ENCODE peak calls at places on chromosomes 13 and 19, in eight cellular contexts. H, P, M, Y, F, E, W and X are unnamed samples.

GRCh38 chr13:63024458-63024857 is 1608.8 kb upstream of the PCDH20 start:
- DNase-seq in W (no peak), M (no peak), P (no peak), E (no peak), H (no peak), F (no peak), Y (no peak), X (no peak)

GRCh38 chr13:31044658-31045620 is 112.5 kb downstream of the TEX26 start:
- DNase-seq in P (no peak), H (peak), E (no peak), F (no peak), W (no peak), Y (no peak), M (no peak), X (no peak)

GRCh38 chr13:113656015-113656588 is 1.9 kb downstream of the ATP4B start:
- DNase-seq in F (no peak), Y (no peak), P (peak), H (peak), E (no peak), M (no peak), W (peak), X (no peak)

GRCh38 chr13:113088691-113089020 is 16.9 kb upstream of the F7 start:
- DNase-seq in M (no peak), P (no peak), H (no peak), W (peak), F (no peak), Y (no peak), E (no peak), X (no peak)

GRCh38 chr19:32246032-32246431 is 99.4 kb upstream of the ZNF507 start:
- DNase-seq in W (no peak), E (no peak), F (no peak), Y (no peak), H (no peak), M (no peak), P (no peak), X (no peak)

GRCh38 chr13:48831248-48831647 is 144.5 kb upstream of the FNDC3A start:
- DNase-seq in P (no peak), F (no peak), M (no peak), Y (no peak), E (no peak), W (no peak), H (no peak), X (no peak)

GRCh38 chr13:98108330-98108729 is 34.6 kb upstream of the FARP1 start:
- DNase-seq in W (no peak), M (no peak), E (no peak), P (no peak), H (no peak), Y (no peak), F (no peak), X (no peak)

GRCh38 chr13:28204043-28204442 is 65.7 kb downstream of the PAN3 start:
- DNase-seq in W (no peak), H (no peak), E (no peak), Y (no peak), M (no peak), P (no peak), F (no peak), X (no peak)

GRCh38 chr13:94712812-94713555 is 639 bp upstream of the SOX21 start:
- DNase-seq in Y (peak), M (peak), W (no peak), H (no peak), E (no peak), F (peak), P (peak), X (no peak)

GRCh38 chr19:583198-583967 is 6.3 kb upstream of the HCN2 start:
- DNase-seq in M (no peak), F (no peak), W (no peak), H (no peak), E (no peak), Y (no peak), P (peak), X (no peak)

GRCh38 chr13:21637296-21637695 is 33.3 kb upstream of the MICU2 start:
- DNase-seq in H (no peak), W (no peak), Y (no peak), M (no peak), P (no peak), E (no peak), F (no peak), X (no peak)

GRCh38 chr19:45477216-45477615 is 9.4 kb downstream of the FOSB start:
- DNase-seq in M (no peak), Y (no peak), W (no peak), E (no peak), P (peak), H (no peak), F (no peak), X (no peak)

GRCh38 chr19:21580818-21581217 is 75.4 kb downstream of the ZNF429 start:
- DNase-seq in H (no peak), W (no peak), F (no peak), M (no peak), P (no peak), E (no peak), Y (no peak), X (no peak)

GRCh38 chr13:27172495-27172842 is 858 bp upstream of the USP12 start:
- DNase-seq in H (no peak), Y (no peak), P (no peak), M (no peak), F (no peak), E (no peak), W (no peak), X (no peak)

GRCh38 chr19:34806976-34807860 is 34.2 kb upstream of the ZNF599 start:
- DNase-seq in F (no peak), E (no peak), H (no peak), W (no peak), M (no peak), Y (no peak), P (no peak), X (no peak)

GRCh38 chr13:101144808-101145419 is 271.4 kb downstream of the NALCN start:
- DNase-seq in Y (peak), H (no peak), F (peak), E (peak), W (no peak), P (no peak), M (peak), X (no peak)

GRCh38 chr19:6866646-6867255 is 20.6 kb upstream of the ADGRE1 start:
- DNase-seq in Y (no peak), P (no peak), M (no peak), W (no peak), F (no peak), H (no peak), E (no peak), X (no peak)

GRCh38 chr13:45092668-45093067 is 27.6 kb upstream of the GTF2F2 start:
- DNase-seq in E (no peak), H (no peak), Y (no peak), P (no peak), M (no peak), W (no peak), F (peak), X (no peak)

GRCh38 chr19:1852294-1852646 is 4.0 kb upstream of the REXO1 start:
- DNase-seq in M (no peak), P (no peak), Y (peak), F (no peak), H (no peak), W (no peak), E (no peak), X (no peak)

GRCh38 chr19:1849999-1850398 is 1.7 kb upstream of the REXO1 start:
- DNase-seq in W (no peak), Y (no peak), P (no peak), M (no peak), H (no peak), E (no peak), F (no peak), X (no peak)

GRCh38 chr19:1852729-1853128 is 4.4 kb upstream of the REXO1 start:
- DNase-seq in Y (peak), F (no peak), E (no peak), W (no peak), P (no peak), H (no peak), M (no peak), X (no peak)

GRCh38 chr19:1851581-1852293 is 3.5 kb upstream of the REXO1 start:
- DNase-seq in E (no peak), P (no peak), Y (peak), H (no peak), W (no peak), F (no peak), M (no peak), X (no peak)

GRCh38 chr19:1850809-1851544 is 2.7 kb upstream of the REXO1 start:
- DNase-seq in M (no peak), E (no peak), P (no peak), F (no peak), H (no peak), Y (no peak), W (no peak), X (no peak)
- TF ChIP-seq CTCF in M (no peak), E (peak), P (no peak), F (no peak), H (no peak), Y (no peak), W (peak), X (no peak)

DNA sequence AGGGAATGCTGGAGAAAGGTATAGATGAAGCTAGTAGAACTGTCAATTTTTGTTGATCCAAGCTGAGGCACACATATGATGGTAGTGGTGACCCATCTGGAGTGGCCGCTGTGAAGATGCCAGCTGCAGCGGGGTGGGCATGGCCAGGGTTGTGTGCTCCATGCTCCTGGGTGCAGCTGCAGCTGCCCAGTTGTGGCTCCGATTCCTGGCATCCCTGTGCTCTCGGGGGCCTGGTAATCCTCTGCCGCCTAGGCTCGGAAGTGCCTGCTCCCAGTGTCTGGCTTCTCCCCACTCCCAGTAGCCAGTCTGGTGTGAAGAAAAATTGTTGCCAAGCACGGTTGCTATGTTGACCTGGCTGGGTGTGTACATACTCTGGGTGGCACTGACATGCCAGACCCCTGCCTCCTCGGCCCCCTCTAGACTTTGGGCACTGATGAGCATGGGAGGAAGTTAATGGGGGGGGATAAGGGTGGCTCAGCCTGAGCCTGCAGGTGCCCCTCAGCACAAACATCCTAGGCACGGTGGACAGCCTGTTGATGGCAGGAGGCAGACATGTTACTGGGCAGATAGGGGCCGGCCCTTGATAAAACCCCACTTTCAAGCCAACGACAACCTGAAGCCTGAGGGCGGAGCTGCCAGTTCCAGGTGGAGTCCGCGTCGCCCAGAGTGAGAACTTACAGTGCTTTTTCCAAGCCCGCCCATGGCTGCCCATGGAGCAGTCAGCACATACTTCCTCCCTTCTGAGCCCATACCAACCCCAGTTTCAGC is 1400.7 kb downstream of the PCDH9 start:
- DNase-seq in P (no peak), M (no peak), Y (no peak), H (no peak), F (no peak), E (no peak), W (no peak), X (no peak)
- TF ChIP-seq CTCF in P (no peak), M (no peak), Y (no peak), H (no peak), F (no peak), E (no peak), W (no peak), X (no peak)

GRCh38 chr19:1650627-1651009 is 1.8 kb downstream of the TCF3 start:
- DNase-seq in F (no peak), P (no peak), H (no peak), M (peak), Y (no peak), W (no peak), E (no peak), X (no peak)
- TF ChIP-seq CTCF in F (peak), P (no peak), H (no peak), M (peak), Y (no peak), W (no peak), E (peak), X (no peak)

GRCh38 chr13:47588676-47589075 is 412.4 kb downstream of the SUCLA2 start:
- DNase-seq in P (no peak), M (no peak), Y (no peak), E (no peak), H (no peak), F (no peak), W (no peak), X (no peak)
- TF ChIP-seq CTCF in P (no peak), M (peak), Y (peak), E (no peak), H (no peak), F (no peak), W (no peak), X (no peak)

DNA sequence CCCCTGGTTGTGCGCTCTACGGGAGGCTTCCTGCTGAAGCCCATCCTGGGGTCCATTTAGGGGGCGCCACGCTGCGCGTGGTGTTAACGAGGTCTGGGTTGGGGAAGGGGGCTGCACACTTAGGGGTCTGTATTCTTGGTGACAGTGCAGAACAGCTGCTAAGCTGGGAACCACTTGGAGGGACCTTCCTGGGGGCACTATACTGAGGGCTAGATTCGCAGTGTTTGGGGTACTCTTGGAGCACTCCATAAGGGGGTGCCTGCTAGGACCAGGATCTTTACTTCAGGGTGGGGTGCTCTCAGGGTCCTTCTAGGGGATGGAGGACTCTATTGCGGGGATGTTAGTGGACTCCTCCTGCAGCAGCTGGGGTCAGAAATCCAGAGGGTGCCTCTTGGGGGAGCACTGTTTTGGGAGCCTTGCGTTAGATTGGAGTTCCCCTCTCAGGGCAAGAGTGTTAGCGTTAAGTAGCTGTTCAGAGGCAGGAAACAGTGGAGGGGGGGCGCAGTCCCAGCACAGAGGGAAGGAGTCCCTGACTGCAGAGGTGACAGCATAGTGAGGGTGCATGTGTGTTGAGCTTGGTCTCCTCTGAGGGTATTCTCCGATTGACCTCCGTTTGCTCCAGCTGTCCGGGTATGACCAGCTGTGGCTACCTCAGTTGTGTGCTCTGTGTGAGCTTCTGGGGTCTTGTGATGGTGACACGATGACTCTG is 1.1 kb downstream of the PDE4A start:
- DNase-seq in P (no peak), W (no peak), M (no peak), F (no peak), E (no peak), Y (no peak), H (no peak), X (no peak)
- TF ChIP-seq CTCF in P (no peak), W (no peak), M (no peak), F (no peak), E (no peak), Y (no peak), H (no peak), X (no peak)

GRCh38 chr19:54422136-54422535 is 6.9 kb downstream of the TTYH1 start:
- DNase-seq in F (no peak), M (no peak), P (no peak), E (no peak), Y (no peak), W (no peak), H (no peak), X (no peak)
- TF ChIP-seq CTCF in F (no peak), M (no peak), P (no peak), E (no peak), Y (no peak), W (no peak), H (no peak), X (no peak)

GRCh38 chr19:36373638-36374156 is 5.3 kb downstream of the ZFP14 start:
- DNase-seq in E (no peak), Y (no peak), H (no peak), M (no peak), F (no peak), P (no peak), W (no peak), X (no peak)

GRCh38 chr19:36377541-36378178 is 1.3 kb downstream of the ZFP14 start:
- DNase-seq in M (no peak), F (no peak), W (no peak), P (no peak), E (no peak), Y (no peak), H (no peak), X (no peak)

GRCh38 chr19:36379510-36379819 is 464 bp upstream of the ZFP14 start:
- DNase-seq in F (no peak), E (no peak), M (no peak), Y (no peak), H (no peak), P (no peak), W (no peak), X (no peak)

DNA sequence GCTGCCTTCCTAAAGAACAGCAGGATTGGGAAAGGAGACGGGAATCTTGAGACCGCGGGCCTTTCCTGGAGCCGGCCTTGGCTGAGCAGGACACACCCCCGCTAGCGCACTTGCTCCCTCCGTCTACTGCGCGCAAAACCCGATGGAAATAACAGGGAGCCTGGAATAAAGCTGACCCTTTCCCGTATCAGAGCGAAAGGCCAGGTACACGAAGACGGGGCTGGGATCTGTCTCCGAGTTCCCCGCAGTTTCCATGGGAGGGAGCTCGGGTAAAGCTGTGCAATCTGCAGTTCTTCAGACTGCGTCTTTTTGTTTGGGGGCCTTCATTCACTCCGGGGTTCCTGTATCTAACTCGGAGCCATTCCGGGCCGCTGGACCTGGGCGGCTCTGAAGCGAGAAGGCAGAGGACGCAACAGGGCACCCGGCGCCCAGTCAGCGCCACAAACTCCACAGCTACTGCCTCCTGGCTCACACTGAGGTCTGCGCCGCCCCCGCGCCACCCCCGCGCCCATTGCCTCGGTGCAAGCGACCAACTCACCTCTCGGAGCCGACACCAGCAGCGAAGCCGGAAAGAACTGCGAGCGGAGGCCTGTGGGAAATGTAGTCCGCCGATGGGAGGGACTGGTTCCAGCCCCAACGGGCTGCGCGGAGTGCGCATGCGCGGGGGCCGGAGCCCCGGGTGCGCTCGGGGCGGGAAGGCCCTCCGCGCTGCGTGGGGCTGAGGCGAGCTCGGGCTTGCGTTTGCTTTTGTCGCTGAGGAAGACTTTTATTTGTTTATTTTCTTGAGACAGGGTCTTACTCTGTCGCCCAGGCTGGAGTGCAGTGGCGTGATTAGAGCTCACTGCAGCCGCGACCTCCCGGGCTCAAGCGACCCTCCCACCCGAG is at the start of gene ZFP14:
- DNase-seq in E (peak), M (peak), F (peak), P (peak), W (peak), H (peak), Y (peak), X (peak)
- TF ChIP-seq CTCF in E (peak), M (no peak), F (peak), P (peak), W (no peak), H (no peak), Y (no peak), X (peak)

GRCh38 chr13:106588367-106588766 is 20.4 kb upstream of the ARGLU1 start:
- DNase-seq in W (no peak), Y (no peak), H (no peak), M (no peak), F (no peak), E (no peak), P (no peak), X (no peak)
- TF ChIP-seq CTCF in W (no peak), Y (no peak), H (no peak), M (no peak), F (no peak), E (no peak), P (no peak), X (no peak)

GRCh38 chr19:29587059-29587458 is 19.0 kb upstream of the POP4 start:
- DNase-seq in E (no peak), W (no peak), F (no peak), P (no peak), Y (no peak), M (no peak), H (no peak), X (no peak)

GRCh38 chr19:29587518-29587986 is 18.5 kb upstream of the POP4 start:
- DNase-seq in H (peak), W (no peak), Y (no peak), F (no peak), P (no peak), E (no peak), M (no peak), X (no peak)

GRCh38 chr19:29591670-29592069 is 14.4 kb upstream of the POP4 start:
- DNase-seq in Y (no peak), F (no peak), M (no peak), W (no peak), E (no peak), P (no peak), H (peak), X (no peak)

GRCh38 chr19:29588095-29588494 is 18.0 kb upstream of the POP4 start:
- DNase-seq in M (no peak), H (no peak), F (no peak), P (no peak), Y (no peak), W (no peak), E (no peak), X (no peak)

GRCh38 chr19:29590278-29590677 is 15.8 kb upstream of the POP4 start:
- DNase-seq in H (peak), F (no peak), Y (peak), M (peak), E (no peak), P (no peak), W (no peak), X (no peak)
- TF ChIP-seq CTCF in H (no peak), F (no peak), Y (no peak), M (peak), E (no peak), P (no peak), W (no peak), X (no peak)